ENCODE peak calls at places on chromosomes 12 and 14, in four cellular contexts. One of them, this sample, is unnamed.

GRCh38 chr14:35952584-35952983 is 126.4 kb downstream of the BRMS1L start:
- DNase-seq in mucosa of gallbladder: no peak
- DNase-seq in hippocampal formation: no peak
- DNase-seq in occipital lobe: no peak
- DNase-seq in this sample: no peak

GRCh38 chr12:41418586-41418985 is 230.5 kb downstream of the PDZRN4 start:
- DNase-seq in mucosa of gallbladder: no peak
- DNase-seq in hippocampal formation: no peak
- DNase-seq in occipital lobe: no peak
- DNase-seq in this sample: no peak

GRCh38 chr14:29475641-29476040 is 452.0 kb downstream of the PRKD1 start:
- DNase-seq in mucosa of gallbladder: no peak
- DNase-seq in hippocampal formation: no peak
- DNase-seq in occipital lobe: no peak
- DNase-seq in this sample: no peak

GRCh38 chr12:83796527-83796926 is 1109.8 kb downstream of the TMTC2 start:
- DNase-seq in mucosa of gallbladder: no peak
- DNase-seq in hippocampal formation: no peak
- DNase-seq in occipital lobe: no peak
- DNase-seq in this sample: no peak

GRCh38 chr14:39145266-39145966 is 24.7 kb downstream of the TRAPPC6B start:
- DNase-seq in mucosa of gallbladder: no peak
- DNase-seq in hippocampal formation: no peak
- DNase-seq in occipital lobe: no peak
- DNase-seq in this sample: no peak

GRCh38 chr12:94261119-94261518 is 112.7 kb downstream of the PLXNC1 start:
- DNase-seq in mucosa of gallbladder: no peak
- DNase-seq in hippocampal formation: no peak
- DNase-seq in occipital lobe: no peak
- DNase-seq in this sample: no peak

GRCh38 chr14:85533821-85534271 is 3.9 kb downstream of the FLRT2 start:
- DNase-seq in mucosa of gallbladder: no peak
- DNase-seq in hippocampal formation: peak
- DNase-seq in occipital lobe: peak
- DNase-seq in this sample: no peak

GRCh38 chr12:112686373-112686772 is 105.2 kb upstream of the RPH3A start:
- DNase-seq in mucosa of gallbladder: no peak
- DNase-seq in hippocampal formation: no peak
- DNase-seq in occipital lobe: peak
- DNase-seq in this sample: no peak

GRCh38 chr12:108337235-108338223 is 1.6 kb downstream of the CMKLR1 start:
- DNase-seq in mucosa of gallbladder: no peak
- DNase-seq in hippocampal formation: no peak
- DNase-seq in occipital lobe: no peak
- DNase-seq in this sample: no peak

GRCh38 chr12:43113153-43113552 is 438.9 kb downstream of the ADAMTS20 start:
- DNase-seq in mucosa of gallbladder: no peak
- DNase-seq in hippocampal formation: no peak
- DNase-seq in occipital lobe: no peak
- DNase-seq in this sample: no peak

GRCh38 chr12:75439930-75440329 is 40.6 kb upstream of the GLIPR1 start:
- DNase-seq in mucosa of gallbladder: no peak
- DNase-seq in hippocampal formation: no peak
- DNase-seq in occipital lobe: no peak
- DNase-seq in this sample: no peak

GRCh38 chr14:23432946-23433345 is 2.5 kb downstream of the MYH7 start:
- DNase-seq in mucosa of gallbladder: no peak
- DNase-seq in hippocampal formation: no peak
- DNase-seq in occipital lobe: no peak
- DNase-seq in this sample: no peak

This sample was measured in caudate nucleus.